ENCODE peak calls at places on chromosomes 5 and 9, in four cellular contexts. Y is sigmoid colon, F is transverse colon, N is stomach. G is an unnamed sample. For H3K9me3, the result is how much of the 10 kb centered on the place peaks cover.

GRCh38 chr9:100714372-100715099 is 136.7 kb downstream of the CAVIN4 start:
- DNase-seq in Y (peak), F (peak), N (peak), G (peak)

GRCh38 chr5:65926893-65927292 is 518 bp downstream of the ERBIN start:
- DNase-seq in Y (no peak), F (peak), N (no peak), G (peak)

GRCh38 chr9:69768101-69768500 is 8.3 kb upstream of the PTAR1 start:
- DNase-seq in Y (no peak), F (no peak), N (no peak), G (no peak)

GRCh38 chr9:117188394-117188793 is 226.5 kb downstream of the ASTN2 start:
- DNase-seq in Y (no peak), F (no peak), N (no peak), G (no peak)

GRCh38 chr5:160165137-160166068 is 46.2 kb upstream of the PWWP2A start:
- DNase-seq in Y (peak), F (peak), N (peak), G (peak)

GRCh38 chr5:61416410-61416809 is 84.4 kb downstream of the ZSWIM6 start:
- DNase-seq in Y (no peak), F (no peak), N (no peak), G (no peak)

GRCh38 chr5:148208226-148208625 is 5.4 kb downstream of the SPINK6 start:
- DNase-seq in Y (no peak), F (no peak), N (no peak), G (no peak)

GRCh38 chr9:117714282-117714681 is 10.1 kb downstream of the TLR4 start:
- DNase-seq in Y (no peak), F (no peak), N (no peak), G (no peak)

GRCh38 chr5:17218353-17219005 is 1.0 kb downstream of the BASP1 start:
- DNase-seq in Y (no peak), F (peak), N (no peak), G (peak)

GRCh38 chr5:105677291-105677690 is 1993.4 kb downstream of the EFNA5 start:
- DNase-seq in Y (no peak), F (no peak), N (no peak), G (no peak)

GRCh38 chr5:110536120-110537115 is 190.1 kb downstream of the TMEM232 start:
- DNase-seq in Y (no peak), F (no peak), N (no peak), G (no peak)

GRCh38 chr5:24749701-24750100 is 104.9 kb upstream of the CDH10 start:
- DNase-seq in Y (no peak), F (no peak), N (no peak), G (no peak)

GRCh38 chr5:15366676-15367391 is 133.1 kb upstream of the FBXL7 start:
- DNase-seq in Y (no peak), F (no peak), N (no peak), G (no peak)

GRCh38 chr9:134374301-134375010 is 48.2 kb downstream of the RXRA start:
- DNase-seq in Y (peak), F (no peak), N (no peak), G (peak)

GRCh38 chr5:69517763-69518212 is 25.2 kb downstream of the OCLN start:
- DNase-seq in Y (no peak), F (no peak), N (no peak), G (no peak)

GRCh38 chr5:58469895-58470294 is 10.0 kb upstream of the PLK2 start:
- DNase-seq in Y (no peak), F (no peak), N (no peak), G (no peak)

GRCh38 chr5:134453016-134453415 is 41.3 kb upstream of the CDKN2AIPNL start:
- DNase-seq in Y (no peak), F (no peak), N (no peak), G (no peak)

GRCh38 chr9:13586726-13587392 is 307.4 kb upstream of the MPDZ start:
- DNase-seq in Y (no peak), F (no peak), N (no peak), G (no peak)

GRCh38 chr5:101942321-101942882 is 353.7 kb downstream of the SLCO4C1 start:
- DNase-seq in Y (no peak), F (peak), N (no peak), G (no peak)

GRCh38 chr5:54159153-54159836 is 151.1 kb downstream of the ARL15 start:
- DNase-seq in Y (no peak), F (no peak), N (no peak), G (no peak)

GRCh38 chr5:150789431-150789830 is 10.9 kb downstream of the SMIM3 start:
- DNase-seq in Y (no peak), F (no peak), N (no peak), G (no peak)

GRCh38 chr9:136273244-136273865 is 27.7 kb upstream of the QSOX2 start:
- DNase-seq in Y (no peak), F (no peak), N (no peak), G (no peak)

GRCh38 chr9:134396258-134396742 is 70.0 kb downstream of the RXRA start:
- DNase-seq in Y (no peak), F (peak), N (no peak), G (no peak)

GRCh38 chr9:32525506-32525905 is 490 bp downstream of the RIGI start:
- DNase-seq in Y (no peak), F (no peak), N (no peak), G (peak)

GRCh38 chr9:77161966-77162365 is 15.4 kb upstream of the VPS13A start:
- DNase-seq in Y (no peak), F (no peak), N (no peak), G (no peak)

GRCh38 chr9:92650839-92651621 is 18.9 kb downstream of the IPPK start:
- DNase-seq in Y (peak), F (peak), N (no peak), G (no peak)

GRCh38 chr5:131899686-131900085 is 45.8 kb downstream of the MEIKIN start:
- DNase-seq in Y (no peak), F (no peak), N (no peak), G (no peak)
- H3K9me3 ChIP-seq in Y (under half), F (under half), N (under half), G (under half)

DNA sequence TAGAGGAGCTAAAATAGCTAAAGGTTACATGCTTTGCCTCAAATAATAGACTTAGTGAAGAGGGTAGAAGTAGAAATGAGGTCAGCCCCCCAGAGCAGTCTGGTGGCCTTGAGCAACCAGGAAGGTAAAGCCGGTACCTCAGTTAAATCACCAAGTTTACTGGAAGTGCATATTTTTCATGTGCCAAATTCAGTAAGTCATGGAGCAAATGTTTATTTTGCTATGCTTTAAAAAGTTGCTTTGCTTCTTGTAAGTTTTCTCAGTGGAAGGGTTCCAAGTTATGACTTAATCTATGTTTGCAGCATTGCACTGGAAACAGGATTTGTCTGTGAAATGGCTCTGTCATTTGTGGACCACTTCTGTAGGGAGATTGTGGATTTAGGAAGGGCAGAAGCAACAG is 256.7 kb downstream of the ARRDC3 start:
- DNase-seq in Y (peak), F (no peak), N (no peak), G (no peak)
- TF ChIP-seq EP300 in Y (no peak), F (no peak), N (no peak), G (no peak)

GRCh38 chr9:126682113-126682810 is 68.5 kb downstream of the LMX1B start:
- DNase-seq in Y (no peak), F (no peak), N (no peak), G (no peak)
- TF ChIP-seq POLR2AphosphoS5 in Y (no peak), F (no peak), N (no peak), G (no peak)

GRCh38 chr9:125568616-125569015 is 138.4 kb downstream of the MAPKAP1 start:
- DNase-seq in Y (no peak), F (no peak), N (no peak), G (no peak)

GRCh38 chr9:125579030-125579932 is 127.7 kb downstream of the MAPKAP1 start:
- DNase-seq in Y (no peak), F (no peak), N (no peak), G (no peak)

GRCh38 chr9:125570246-125570645 is 136.8 kb downstream of the MAPKAP1 start:
- DNase-seq in Y (no peak), F (no peak), N (no peak), G (no peak)

GRCh38 chr9:125574136-125574877 is 132.7 kb downstream of the MAPKAP1 start:
- DNase-seq in Y (no peak), F (no peak), N (no peak), G (no peak)
- H3K9me3 ChIP-seq in Y (under half), F (under half), N (under half), G (under half)

GRCh38 chr9:121650220-121651013 is 1.0 kb upstream of the DAB2IP start:
- DNase-seq in Y (peak), F (peak), N (peak), G (peak)
- TF ChIP-seq EP300 in Y (no peak), F (no peak), N (no peak), G (no peak)

DNA sequence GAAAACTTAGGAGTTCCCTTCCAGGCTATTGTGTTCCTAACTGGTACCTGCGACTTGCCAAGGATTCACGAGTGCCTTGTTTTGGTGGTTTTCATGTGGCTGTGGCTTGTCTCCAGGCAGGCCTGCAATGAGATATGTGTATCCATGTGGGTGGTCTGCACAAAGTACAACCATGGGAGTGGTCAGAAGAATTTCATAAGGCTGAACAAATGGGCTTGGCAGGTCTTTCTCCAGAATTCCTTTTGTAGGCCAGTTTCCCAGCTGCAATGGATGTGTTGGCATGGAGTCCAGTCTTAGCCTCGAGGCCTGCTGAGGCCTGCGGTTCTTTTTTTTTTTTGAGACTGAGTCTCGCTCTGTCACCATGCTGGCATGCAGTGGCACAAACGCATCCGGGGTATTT is 28.8 kb upstream of the MELK start:
- DNase-seq in Y (peak), F (no peak), N (no peak), G (no peak)
- TF ChIP-seq POLR2AphosphoS5 in Y (no peak), F (no peak), N (no peak), G (no peak)

GRCh38 chr5:178992291-178992895 is 2.7 kb downstream of the GRM6 start:
- DNase-seq in Y (no peak), F (no peak), N (no peak), G (peak)

GRCh38 chr5:178991190-178992145 is 3.7 kb downstream of the GRM6 start:
- DNase-seq in Y (no peak), F (no peak), N (no peak), G (peak)

GRCh38 chr5:178994580-178995340 is at the start of gene GRM6:
- DNase-seq in Y (no peak), F (no peak), N (no peak), G (no peak)

GRCh38 chr5:178993955-178994579 is 1.1 kb downstream of the GRM6 start:
- DNase-seq in Y (no peak), F (no peak), N (no peak), G (no peak)

DNA sequence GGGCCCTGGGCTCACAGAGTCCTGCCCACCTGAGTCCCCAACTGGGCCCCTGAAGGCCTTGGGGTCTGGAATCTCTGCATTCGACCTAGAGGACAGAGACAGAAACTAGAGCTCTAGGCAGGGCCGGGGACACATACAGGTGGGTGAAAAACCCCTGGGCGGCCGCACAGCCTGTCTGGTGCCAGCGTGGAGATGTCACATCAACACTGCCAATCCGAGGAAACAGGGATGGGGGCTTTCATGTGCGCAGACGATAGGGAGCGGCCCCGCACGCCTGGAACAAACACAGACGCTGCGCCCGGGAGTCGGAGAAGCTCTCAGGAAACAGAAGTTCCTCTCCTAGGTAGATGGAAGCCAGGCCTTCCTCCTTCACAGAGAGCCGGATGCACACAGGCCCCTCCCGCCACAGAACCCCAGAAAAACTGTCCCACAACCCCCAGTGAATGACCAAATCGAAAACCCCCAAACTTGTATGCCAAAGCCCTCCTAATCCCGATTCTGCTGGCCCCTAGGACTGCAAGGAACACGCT is 1.8 kb downstream of the GRM6 start:
- DNase-seq in Y (no peak), F (no peak), N (no peak), G (peak)
- H3K9me3 ChIP-seq in Y (under half), F (under half), N (half or more), G (under half)

GRCh38 chr5:178849316-178849715 is 10.4 kb upstream of the ZNF354B start:
- DNase-seq in Y (no peak), F (no peak), N (no peak), G (no peak)

GRCh38 chr5:178851951-178852350 is 7.8 kb upstream of the ZNF354B start:
- DNase-seq in Y (no peak), F (no peak), N (no peak), G (no peak)

GRCh38 chr5:178859625-178860521 is at the start of gene ZNF354B:
- DNase-seq in Y (peak), F (peak), N (peak), G (peak)

GRCh38 chr5:178854284-178854683 is 5.5 kb upstream of the ZNF354B start:
- DNase-seq in Y (no peak), F (no peak), N (no peak), G (no peak)
- TF ChIP-seq EP300 in Y (no peak), F (no peak), N (no peak), G (no peak)

GRCh38 chr9:107749787-107750444 is 260.3 kb upstream of the KLF4 start:
- DNase-seq in Y (peak), F (peak), N (peak), G (peak)
- TF ChIP-seq POLR2AphosphoS5 in Y (peak), F (peak), N (peak), G (peak)

DNA sequence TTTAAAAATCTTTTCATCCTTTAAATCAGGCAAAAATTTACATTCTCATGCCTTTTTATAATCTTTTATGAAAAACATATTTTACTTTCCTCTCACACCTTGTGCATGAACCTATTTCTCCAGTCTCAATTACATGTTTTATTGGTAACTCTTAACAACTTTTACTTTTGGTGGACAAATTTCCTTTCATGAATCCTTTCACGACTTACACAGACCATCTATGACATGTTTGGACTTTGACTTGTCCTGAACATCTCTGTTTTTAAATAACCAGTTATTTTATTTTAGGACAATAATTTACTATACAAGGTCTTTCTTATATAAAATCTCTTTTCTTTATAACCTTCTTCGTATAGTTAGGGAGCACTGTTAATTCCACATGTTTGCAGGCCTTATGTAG is 26.5 kb upstream of the MTMR12 start:
- DNase-seq in Y (no peak), F (no peak), N (no peak), G (no peak)
- H3K9me3 ChIP-seq in Y (under half), F (under half), N (under half), G (under half)

G was measured in upper lobe of left lung.